ENCODE peak calls at places on chromosome 6, in five cellular contexts. One of them, this sample, is unnamed.

GRCh38 chr6:127932708-127933107 is 31.9 kb upstream of the THEMIS start:
- DNase-seq in H9: no peak
- DNase-seq in WTC11: no peak
- DNase-seq in AG10803: no peak
- DNase-seq in adrenal gland: no peak
- DNase-seq in this sample: no peak

GRCh38 chr6:167125950-167126349 is 3.1 kb downstream of the CCR6 start:
- DNase-seq in H9: no peak
- DNase-seq in WTC11: no peak
- DNase-seq in AG10803: no peak
- DNase-seq in adrenal gland: no peak
- DNase-seq in this sample: no peak

GRCh38 chr6:141669141-141669540 is 463.6 kb upstream of the GJE1 start:
- DNase-seq in H9: no peak
- DNase-seq in WTC11: no peak
- DNase-seq in AG10803: no peak
- DNase-seq in adrenal gland: no peak
- DNase-seq in this sample: no peak

GRCh38 chr6:73156793-73157767 is 68.2 kb downstream of the KHDC1L start:
- DNase-seq in H9: no peak
- DNase-seq in WTC11: no peak
- DNase-seq in AG10803: no peak
- DNase-seq in adrenal gland: no peak
- DNase-seq in this sample: no peak

GRCh38 chr6:131210469-131210868 is 75.2 kb downstream of the AKAP7 start:
- DNase-seq in H9: no peak
- DNase-seq in WTC11: no peak
- DNase-seq in AG10803: peak
- DNase-seq in adrenal gland: no peak
- DNase-seq in this sample: no peak

GRCh38 chr6:46963626-46964025 is 41.9 kb upstream of the ADGRF5 start:
- DNase-seq in H9: no peak
- DNase-seq in WTC11: no peak
- DNase-seq in AG10803: no peak
- DNase-seq in adrenal gland: no peak
- DNase-seq in this sample: no peak

GRCh38 chr6:44976677-44977405 is 351.3 kb upstream of the RUNX2 start:
- DNase-seq in H9: no peak
- DNase-seq in WTC11: no peak
- DNase-seq in AG10803: peak
- DNase-seq in adrenal gland: no peak
- DNase-seq in this sample: no peak

GRCh38 chr6:154319231-154319858 is 37.3 kb downstream of the IPCEF1 start:
- DNase-seq in H9: no peak
- DNase-seq in WTC11: no peak
- DNase-seq in AG10803: peak
- DNase-seq in adrenal gland: no peak
- DNase-seq in this sample: no peak

GRCh38 chr6:15358579-15359327 is 112.9 kb downstream of the JARID2 start:
- DNase-seq in H9: no peak
- DNase-seq in WTC11: no peak
- DNase-seq in AG10803: no peak
- DNase-seq in adrenal gland: no peak
- DNase-seq in this sample: no peak

GRCh38 chr6:111844921-111845320 is 28.3 kb downstream of the FYN start:
- DNase-seq in H9: peak
- DNase-seq in WTC11: peak
- DNase-seq in AG10803: no peak
- DNase-seq in adrenal gland: no peak
- DNase-seq in this sample: no peak

DNA sequence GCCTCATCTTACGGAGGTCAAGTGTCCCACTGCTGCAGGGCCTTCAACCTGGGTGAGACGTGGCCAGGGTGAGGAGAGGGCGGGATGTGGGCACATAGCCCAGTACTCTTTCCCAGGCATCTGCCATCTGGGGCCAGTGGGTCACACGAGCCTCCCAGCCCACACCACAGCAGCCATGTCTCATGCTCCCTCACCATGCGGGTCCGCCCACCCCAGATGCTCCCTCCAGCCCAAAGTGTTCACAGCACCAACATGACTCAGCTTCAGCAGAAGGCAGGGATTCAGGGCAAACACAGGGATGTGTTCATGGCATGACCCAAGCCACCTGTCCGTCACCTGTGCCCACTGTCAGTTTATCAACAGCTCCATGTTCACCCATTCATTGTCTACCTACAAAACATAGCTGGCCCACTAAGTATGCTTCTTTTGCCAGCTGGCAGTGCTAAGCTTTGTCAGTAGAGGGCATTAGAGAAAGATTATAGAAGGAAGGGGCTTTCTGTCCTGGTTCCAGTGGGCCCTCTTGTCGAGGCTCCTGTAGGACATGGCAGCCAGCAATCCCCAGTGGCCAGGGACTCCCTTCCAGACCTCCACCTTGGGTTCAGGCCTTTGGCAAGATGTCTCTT is 109.2 kb downstream of the FOXF2 start:
- DNase-seq in H9: no peak
- DNase-seq in WTC11: no peak
- DNase-seq in AG10803: peak
- DNase-seq in adrenal gland: no peak
- DNase-seq in this sample: no peak
- TF ChIP-seq CTCF in H9: peak
- TF ChIP-seq CTCF in WTC11: no peak
- TF ChIP-seq CTCF in AG10803: peak
- TF ChIP-seq CTCF in adrenal gland: no peak
- TF ChIP-seq CTCF in this sample: no peak

GRCh38 chr6:31592396-31592771 is 422 bp downstream of the NCR3 start:
- DNase-seq in H9: no peak
- DNase-seq in WTC11: no peak
- DNase-seq in AG10803: no peak
- DNase-seq in adrenal gland: no peak
- DNase-seq in this sample: no peak

GRCh38 chr6:31597006-31597405 is 4.2 kb upstream of the NCR3 start:
- DNase-seq in H9: no peak
- DNase-seq in WTC11: no peak
- DNase-seq in AG10803: peak
- DNase-seq in adrenal gland: no peak
- DNase-seq in this sample: no peak
- TF ChIP-seq CTCF in H9: peak
- TF ChIP-seq CTCF in WTC11: peak
- TF ChIP-seq CTCF in AG10803: peak
- TF ChIP-seq CTCF in adrenal gland: peak
- TF ChIP-seq CTCF in this sample: no peak

DNA sequence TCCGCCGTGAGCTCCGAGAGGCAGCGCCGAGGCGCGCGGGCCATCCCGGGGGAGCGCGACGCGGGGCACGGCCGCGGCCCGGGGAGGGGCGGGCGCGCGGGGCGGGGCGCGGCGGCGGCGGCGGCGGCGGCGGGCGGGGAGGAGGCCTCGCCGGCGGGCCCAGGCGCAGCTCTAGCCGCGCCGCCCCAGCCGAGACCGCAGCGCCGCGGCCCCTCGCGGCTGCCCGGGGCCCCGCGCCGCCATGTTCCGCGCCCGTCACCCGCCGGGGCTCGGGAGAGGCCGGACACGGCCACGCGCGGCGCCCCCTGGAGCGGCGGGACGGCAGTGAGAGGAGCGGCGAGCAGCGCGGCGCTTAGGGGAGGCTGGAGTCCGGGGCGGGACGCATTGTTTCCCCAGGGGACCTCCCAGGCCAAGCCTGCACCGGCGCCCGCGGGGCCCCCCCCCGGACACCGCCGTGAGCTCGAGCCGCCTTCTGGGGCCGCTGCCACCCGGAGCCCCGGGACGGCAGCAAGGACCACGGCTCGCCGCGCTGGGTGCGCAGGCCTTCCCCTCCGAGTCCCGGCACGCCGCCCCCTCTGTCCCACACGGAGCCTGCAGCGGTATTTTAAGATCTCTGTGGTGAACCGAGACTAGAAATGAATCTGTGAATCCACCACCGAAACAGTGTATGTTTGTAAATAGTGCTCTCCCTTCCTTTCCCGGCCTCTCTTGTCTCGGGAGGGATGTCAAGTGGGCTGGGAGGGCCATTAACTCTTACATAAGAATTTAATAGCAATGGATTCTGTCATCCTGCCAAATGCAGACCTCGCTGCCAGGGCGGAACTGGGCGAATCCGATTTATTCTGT is at the start of gene KIF13A:
- DNase-seq in H9: peak
- DNase-seq in WTC11: peak
- DNase-seq in AG10803: peak
- DNase-seq in adrenal gland: peak
- DNase-seq in this sample: peak
- TF ChIP-seq CTCF in H9: peak
- TF ChIP-seq CTCF in WTC11: no peak
- TF ChIP-seq CTCF in AG10803: no peak
- TF ChIP-seq CTCF in adrenal gland: peak
- TF ChIP-seq CTCF in this sample: no peak

GRCh38 chr6:23414922-23415321 is 711.1 kb upstream of the NRSN1 start:
- DNase-seq in H9: no peak
- DNase-seq in WTC11: no peak
- DNase-seq in AG10803: no peak
- DNase-seq in adrenal gland: no peak
- DNase-seq in this sample: no peak

GRCh38 chr6:23413327-23414203 is 712.5 kb upstream of the NRSN1 start:
- DNase-seq in H9: no peak
- DNase-seq in WTC11: no peak
- DNase-seq in AG10803: peak
- DNase-seq in adrenal gland: no peak
- DNase-seq in this sample: no peak

GRCh38 chr6:23415819-23416427 is 710.1 kb upstream of the NRSN1 start:
- DNase-seq in H9: no peak
- DNase-seq in WTC11: no peak
- DNase-seq in AG10803: no peak
- DNase-seq in adrenal gland: no peak
- DNase-seq in this sample: no peak

GRCh38 chr6:23412770-23413169 is 713.2 kb upstream of the NRSN1 start:
- DNase-seq in H9: no peak
- DNase-seq in WTC11: no peak
- DNase-seq in AG10803: no peak
- DNase-seq in adrenal gland: no peak
- DNase-seq in this sample: no peak

DNA sequence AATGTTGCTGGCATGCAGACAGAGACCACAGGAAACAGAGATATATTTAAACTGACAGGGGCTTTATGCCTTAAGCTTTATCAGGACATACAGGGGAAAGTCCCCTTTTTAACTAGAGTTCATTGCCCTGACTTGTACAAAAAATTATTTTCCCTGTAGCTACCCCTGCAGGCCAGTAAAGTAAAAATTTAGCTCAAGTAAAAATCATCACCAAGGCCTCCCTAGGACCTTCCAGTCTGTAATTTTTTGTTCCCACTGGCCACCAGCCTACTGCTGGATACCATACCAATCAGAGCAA is 711.9 kb upstream of the NRSN1 start:
- DNase-seq in H9: no peak
- DNase-seq in WTC11: no peak
- DNase-seq in AG10803: peak
- DNase-seq in adrenal gland: no peak
- DNase-seq in this sample: no peak
- TF ChIP-seq CTCF in H9: peak
- TF ChIP-seq CTCF in WTC11: no peak
- TF ChIP-seq CTCF in AG10803: peak
- TF ChIP-seq CTCF in adrenal gland: no peak
- TF ChIP-seq CTCF in this sample: peak

GRCh38 chr6:135002229-135002844 is 52.3 kb downstream of the HBS1L start:
- DNase-seq in H9: no peak
- DNase-seq in WTC11: no peak
- DNase-seq in AG10803: peak
- DNase-seq in adrenal gland: no peak
- DNase-seq in this sample: no peak
- TF ChIP-seq CTCF in H9: peak
- TF ChIP-seq CTCF in WTC11: peak
- TF ChIP-seq CTCF in AG10803: peak
- TF ChIP-seq CTCF in adrenal gland: peak
- TF ChIP-seq CTCF in this sample: peak

GRCh38 chr6:145073811-145074210 is 661.5 kb downstream of the EPM2A start:
- DNase-seq in H9: no peak
- DNase-seq in WTC11: no peak
- DNase-seq in AG10803: peak
- DNase-seq in adrenal gland: no peak
- DNase-seq in this sample: no peak

GRCh38 chr6:145076110-145076841 is 659.0 kb downstream of the EPM2A start:
- DNase-seq in H9: no peak
- DNase-seq in WTC11: no peak
- DNase-seq in AG10803: no peak
- DNase-seq in adrenal gland: no peak
- DNase-seq in this sample: no peak

GRCh38 chr6:145077382-145077781 is 657.9 kb downstream of the EPM2A start:
- DNase-seq in H9: no peak
- DNase-seq in WTC11: no peak
- DNase-seq in AG10803: no peak
- DNase-seq in adrenal gland: no peak
- DNase-seq in this sample: no peak

GRCh38 chr6:145074805-145075204 is 660.5 kb downstream of the EPM2A start:
- DNase-seq in H9: no peak
- DNase-seq in WTC11: no peak
- DNase-seq in AG10803: no peak
- DNase-seq in adrenal gland: no peak
- DNase-seq in this sample: no peak

GRCh38 chr6:145075425-145075824 is 659.9 kb downstream of the EPM2A start:
- DNase-seq in H9: no peak
- DNase-seq in WTC11: no peak
- DNase-seq in AG10803: no peak
- DNase-seq in adrenal gland: no peak
- DNase-seq in this sample: no peak
- TF ChIP-seq CTCF in H9: peak
- TF ChIP-seq CTCF in WTC11: no peak
- TF ChIP-seq CTCF in AG10803: no peak
- TF ChIP-seq CTCF in adrenal gland: no peak
- TF ChIP-seq CTCF in this sample: no peak

This sample was measured in endothelial cell.